ENCODE peak calls at places on chromosomes 11 and 22, in five cellular contexts. One of them, this sample, is unnamed.
A peak's percentile ranks its signal among the peaks of the same experiment; 100 is the strongest.

GRCh38 chr22:44683237-44683636 is 18.8 kb upstream of the PRR5 start:
- DNase-seq in cardiac muscle cell: no peak
- DNase-seq in brain microvascular endothelial cell: no peak
- DNase-seq in ovary: no peak
- DNase-seq in fibroblast of lung: no peak
- DNase-seq in this sample: no peak

GRCh38 chr11:46075168-46075567 is 46.1 kb downstream of the PHF21A start:
- DNase-seq in cardiac muscle cell: peak; percentile 76
- DNase-seq in brain microvascular endothelial cell: peak; percentile 43
- DNase-seq in ovary: no peak
- DNase-seq in fibroblast of lung: peak; percentile 77
- DNase-seq in this sample: peak; percentile 32

GRCh38 chr22:20430641-20431519 is 6.7 kb downstream of the SCARF2 start:
- DNase-seq in cardiac muscle cell: no peak
- DNase-seq in brain microvascular endothelial cell: no peak
- DNase-seq in ovary: peak; percentile 31
- DNase-seq in fibroblast of lung: peak; percentile 56
- DNase-seq in this sample: no peak

GRCh38 chr11:17740649-17741235 is 6.2 kb downstream of the KCNC1 start:
- DNase-seq in cardiac muscle cell: no peak
- DNase-seq in brain microvascular endothelial cell: no peak
- DNase-seq in ovary: no peak
- DNase-seq in fibroblast of lung: no peak
- DNase-seq in this sample: no peak

GRCh38 chr11:130448416-130449068 is at the start of gene ADAMTS15:
- DNase-seq in cardiac muscle cell: peak; percentile 95
- DNase-seq in brain microvascular endothelial cell: peak; percentile 61
- DNase-seq in ovary: peak; percentile 65
- DNase-seq in fibroblast of lung: peak; percentile 92
- DNase-seq in this sample: peak; percentile 78

GRCh38 chr11:9688716-9689511 is 25.0 kb downstream of the SWAP70 start:
- DNase-seq in cardiac muscle cell: peak; percentile 78
- DNase-seq in brain microvascular endothelial cell: peak; percentile 76
- DNase-seq in ovary: no peak
- DNase-seq in fibroblast of lung: peak; percentile 91
- DNase-seq in this sample: no peak

GRCh38 chr11:29447821-29448220 is 569.0 kb downstream of the KCNA4 start:
- DNase-seq in cardiac muscle cell: no peak
- DNase-seq in brain microvascular endothelial cell: no peak
- DNase-seq in ovary: no peak
- DNase-seq in fibroblast of lung: no peak
- DNase-seq in this sample: no peak

GRCh38 chr22:26887456-26887855 is 230.1 kb downstream of the MIAT start:
- DNase-seq in cardiac muscle cell: peak; percentile 84
- DNase-seq in brain microvascular endothelial cell: peak; percentile 78
- DNase-seq in ovary: no peak
- DNase-seq in fibroblast of lung: peak; percentile 97
- DNase-seq in this sample: no peak

GRCh38 chr11:27085605-27086004 is 45.0 kb downstream of the BBOX1 start:
- DNase-seq in cardiac muscle cell: peak; percentile 30
- DNase-seq in brain microvascular endothelial cell: no peak
- DNase-seq in ovary: no peak
- DNase-seq in fibroblast of lung: no peak
- DNase-seq in this sample: no peak

GRCh38 chr22:17824452-17824851 is 50.2 kb upstream of the BID start:
- DNase-seq in cardiac muscle cell: no peak
- DNase-seq in brain microvascular endothelial cell: no peak
- DNase-seq in ovary: no peak
- DNase-seq in fibroblast of lung: no peak
- DNase-seq in this sample: no peak

GRCh38 chr11:30914143-30914762 is 328.1 kb upstream of the MPPED2 start:
- DNase-seq in cardiac muscle cell: peak; percentile 71
- DNase-seq in brain microvascular endothelial cell: peak; percentile 58
- DNase-seq in ovary: no peak
- DNase-seq in fibroblast of lung: peak; percentile 50
- DNase-seq in this sample: peak; percentile 67

GRCh38 chr11:103842795-103843194 is 193.6 kb upstream of the DDI1 start:
- DNase-seq in cardiac muscle cell: peak; percentile 30
- DNase-seq in brain microvascular endothelial cell: peak; percentile 18
- DNase-seq in ovary: no peak
- DNase-seq in fibroblast of lung: peak; percentile 87
- DNase-seq in this sample: no peak

GRCh38 chr22:23437779-23438178 is 142.3 kb downstream of the IGLL1 start:
- DNase-seq in cardiac muscle cell: no peak
- DNase-seq in brain microvascular endothelial cell: no peak
- DNase-seq in ovary: no peak
- DNase-seq in fibroblast of lung: no peak
- DNase-seq in this sample: no peak

GRCh38 chr11:124115782-124116616 is 749 bp downstream of the VWA5A start:
- DNase-seq in cardiac muscle cell: no peak
- DNase-seq in brain microvascular endothelial cell: no peak
- DNase-seq in ovary: no peak
- DNase-seq in fibroblast of lung: no peak
- DNase-seq in this sample: peak; percentile 29

GRCh38 chr11:37509471-37509870 is 911.4 kb upstream of the RAG2 start:
- DNase-seq in cardiac muscle cell: no peak
- DNase-seq in brain microvascular endothelial cell: no peak
- DNase-seq in ovary: no peak
- DNase-seq in fibroblast of lung: no peak
- DNase-seq in this sample: no peak

GRCh38 chr22:29629382-29630179 is 26.1 kb downstream of the NF2 start:
- DNase-seq in cardiac muscle cell: no peak
- DNase-seq in brain microvascular endothelial cell: no peak
- DNase-seq in ovary: no peak
- DNase-seq in fibroblast of lung: no peak
- DNase-seq in this sample: no peak

GRCh38 chr11:1953489-1954284 is 6.6 kb downstream of the MRPL23 start:
- DNase-seq in cardiac muscle cell: peak; percentile 18
- DNase-seq in brain microvascular endothelial cell: no peak
- DNase-seq in ovary: peak; percentile 49
- DNase-seq in fibroblast of lung: no peak
- DNase-seq in this sample: peak; percentile 24

GRCh38 chr11:27397619-27398412 is 34.8 kb upstream of the CCDC34 start:
- DNase-seq in cardiac muscle cell: no peak
- DNase-seq in brain microvascular endothelial cell: no peak
- DNase-seq in ovary: no peak
- DNase-seq in fibroblast of lung: no peak
- DNase-seq in this sample: no peak

GRCh38 chr11:132858203-132858602 is 674.1 kb downstream of the OPCML start:
- DNase-seq in cardiac muscle cell: peak; percentile 62
- DNase-seq in brain microvascular endothelial cell: peak; percentile 61
- DNase-seq in ovary: no peak
- DNase-seq in fibroblast of lung: peak; percentile 39
- DNase-seq in this sample: no peak

GRCh38 chr11:15560689-15561467 is 446.2 kb downstream of the INSC start:
- DNase-seq in cardiac muscle cell: no peak
- DNase-seq in brain microvascular endothelial cell: no peak
- DNase-seq in ovary: no peak
- DNase-seq in fibroblast of lung: no peak
- DNase-seq in this sample: no peak

GRCh38 chr11:86741489-86742435 is 58.6 kb upstream of the PRSS23 start:
- DNase-seq in cardiac muscle cell: peak; percentile 52
- DNase-seq in brain microvascular endothelial cell: peak; percentile 87
- DNase-seq in ovary: no peak
- DNase-seq in fibroblast of lung: peak; percentile 95
- DNase-seq in this sample: no peak

GRCh38 chr11:125371451-125371935 is 124.6 kb downstream of the FEZ1 start:
- DNase-seq in cardiac muscle cell: no peak
- DNase-seq in brain microvascular endothelial cell: no peak
- DNase-seq in ovary: no peak
- DNase-seq in fibroblast of lung: no peak
- DNase-seq in this sample: no peak

GRCh38 chr22:21582801-21583740 is 15.6 kb downstream of the UBE2L3 start:
- DNase-seq in cardiac muscle cell: no peak
- DNase-seq in brain microvascular endothelial cell: no peak
- DNase-seq in ovary: no peak
- DNase-seq in fibroblast of lung: no peak
- DNase-seq in this sample: no peak

GRCh38 chr11:74004694-74005615 is 3.9 kb downstream of the UCP3 start:
- DNase-seq in cardiac muscle cell: no peak
- DNase-seq in brain microvascular endothelial cell: no peak
- DNase-seq in ovary: no peak
- DNase-seq in fibroblast of lung: no peak
- DNase-seq in this sample: no peak

GRCh38 chr11:1060410-1060809 is 14.3 kb upstream of the MUC2 start:
- DNase-seq in cardiac muscle cell: no peak
- DNase-seq in brain microvascular endothelial cell: no peak
- DNase-seq in ovary: peak; percentile 9
- DNase-seq in fibroblast of lung: no peak
- DNase-seq in this sample: peak; percentile 13

GRCh38 chr11:11581493-11581880 is 40.3 kb downstream of the GALNT18 start:
- DNase-seq in cardiac muscle cell: no peak
- DNase-seq in brain microvascular endothelial cell: no peak
- DNase-seq in ovary: no peak
- DNase-seq in fibroblast of lung: no peak
- DNase-seq in this sample: no peak

GRCh38 chr11:2143652-2144548 is 4.7 kb upstream of the IGF2 start:
- DNase-seq in cardiac muscle cell: no peak
- DNase-seq in brain microvascular endothelial cell: no peak
- DNase-seq in ovary: no peak
- DNase-seq in fibroblast of lung: no peak
- DNase-seq in this sample: no peak

GRCh38 chr11:107457205-107457557 is 444 bp downstream of the CWF19L2 start:
- DNase-seq in cardiac muscle cell: peak; percentile 9
- DNase-seq in brain microvascular endothelial cell: peak; percentile 1
- DNase-seq in ovary: no peak
- DNase-seq in fibroblast of lung: peak; percentile 15
- DNase-seq in this sample: no peak

GRCh38 chr11:31487848-31488247 is 21.6 kb downstream of the IMMP1L start:
- DNase-seq in cardiac muscle cell: peak; percentile 81
- DNase-seq in brain microvascular endothelial cell: peak; percentile 51
- DNase-seq in ovary: no peak
- DNase-seq in fibroblast of lung: peak; percentile 66
- DNase-seq in this sample: no peak

GRCh38 chr11:82987997-82988396 is 83.7 kb downstream of the RAB30 start:
- DNase-seq in cardiac muscle cell: no peak
- DNase-seq in brain microvascular endothelial cell: no peak
- DNase-seq in ovary: no peak
- DNase-seq in fibroblast of lung: no peak
- DNase-seq in this sample: no peak

GRCh38 chr22:27223317-27224177 is 566.2 kb downstream of the MIAT start:
- DNase-seq in cardiac muscle cell: peak; percentile 96
- DNase-seq in brain microvascular endothelial cell: peak; percentile 94
- DNase-seq in ovary: no peak
- DNase-seq in fibroblast of lung: peak; percentile 100
- DNase-seq in this sample: no peak

GRCh38 chr11:44484211-44484610 is 81.3 kb upstream of the CD82 start:
- DNase-seq in cardiac muscle cell: peak; percentile 35
- DNase-seq in brain microvascular endothelial cell: no peak
- DNase-seq in ovary: no peak
- DNase-seq in fibroblast of lung: no peak
- DNase-seq in this sample: no peak

GRCh38 chr11:8332196-8332595 is 68.5 kb upstream of the LMO1 start:
- DNase-seq in cardiac muscle cell: no peak
- DNase-seq in brain microvascular endothelial cell: no peak
- DNase-seq in ovary: no peak
- DNase-seq in fibroblast of lung: no peak
- DNase-seq in this sample: no peak

DNA sequence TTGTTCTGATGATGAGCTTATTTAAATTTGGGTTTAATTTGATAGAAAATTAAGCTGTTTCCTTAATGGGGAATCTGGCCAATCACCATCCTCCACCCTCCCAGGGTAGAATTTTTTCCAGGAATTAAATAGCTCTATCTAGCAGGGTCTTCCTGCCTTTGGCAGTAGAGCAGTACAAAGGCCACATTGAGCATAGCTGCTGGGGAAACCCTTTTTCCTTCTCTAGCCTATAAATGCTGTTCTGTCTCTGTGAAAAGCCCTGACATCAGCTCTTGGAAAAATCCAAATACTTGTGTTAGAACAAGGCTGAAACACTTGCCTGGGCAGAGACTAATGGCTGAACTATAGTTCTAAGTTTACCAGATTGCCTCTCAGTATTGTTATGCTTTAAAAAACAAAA is 55.1 kb downstream of the ARHGEF12 start:
- DNase-seq in cardiac muscle cell: peak; percentile 32
- DNase-seq in brain microvascular endothelial cell: no peak
- DNase-seq in ovary: no peak
- DNase-seq in fibroblast of lung: no peak
- DNase-seq in this sample: no peak
- H3K27ac ChIP-seq in cardiac muscle cell: peak overlapping the region; percentile 54
- H3K27ac ChIP-seq in brain microvascular endothelial cell: no peak overlapping the region
- H3K27ac ChIP-seq in ovary: no peak overlapping the region
- H3K27ac ChIP-seq in fibroblast of lung: no peak overlapping the region
- H3K27ac ChIP-seq in this sample: no peak overlapping the region

GRCh38 chr11:72721689-72722049 is 30.5 kb downstream of the ARAP1 start:
- DNase-seq in cardiac muscle cell: peak; percentile 62
- DNase-seq in brain microvascular endothelial cell: peak; percentile 14
- DNase-seq in ovary: no peak
- DNase-seq in fibroblast of lung: no peak
- DNase-seq in this sample: peak; percentile 49
- H3K36me3 ChIP-seq in cardiac muscle cell: no peaks in the 10 kb centered on the region
- H3K36me3 ChIP-seq in brain microvascular endothelial cell: no peaks in the 10 kb centered on the region
- H3K36me3 ChIP-seq in ovary: no peaks in the 10 kb centered on the region
- H3K36me3 ChIP-seq in fibroblast of lung: peaks cover 9% of the 10 kb centered on the region
- H3K36me3 ChIP-seq in this sample: no peaks in the 10 kb centered on the region

DNA sequence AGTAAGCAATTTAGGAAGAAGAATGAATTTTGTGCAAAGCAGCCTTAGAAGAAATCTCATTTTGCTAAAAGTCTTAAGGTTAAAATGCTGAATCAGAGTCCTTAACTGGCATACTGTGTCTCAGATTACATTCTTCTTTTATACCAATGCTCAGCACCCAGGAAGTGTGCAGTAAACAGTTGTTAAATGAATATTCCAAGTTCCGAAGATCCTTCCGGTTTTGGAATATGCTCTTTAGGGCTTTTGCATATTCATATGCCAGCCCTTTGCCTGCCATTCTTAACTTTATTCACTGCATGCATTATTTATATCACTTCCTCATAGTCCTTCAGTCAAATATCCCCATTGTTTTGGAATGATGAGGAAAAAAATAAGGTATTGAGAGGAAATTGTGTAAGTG is 242.0 kb downstream of the DDX10 start:
- DNase-seq in cardiac muscle cell: no peak
- DNase-seq in brain microvascular endothelial cell: no peak
- DNase-seq in ovary: no peak
- DNase-seq in fibroblast of lung: peak; percentile 54
- DNase-seq in this sample: no peak
- H3K27ac ChIP-seq in cardiac muscle cell: no peak overlapping the region
- H3K27ac ChIP-seq in brain microvascular endothelial cell: peak overlapping the region; percentile 45
- H3K27ac ChIP-seq in ovary: no peak overlapping the region
- H3K27ac ChIP-seq in fibroblast of lung: no peak overlapping the region
- H3K27ac ChIP-seq in this sample: no peak overlapping the region

GRCh38 chr22:35269630-35270029 is 12.3 kb downstream of the HMGXB4 start:
- DNase-seq in cardiac muscle cell: no peak
- DNase-seq in brain microvascular endothelial cell: no peak
- DNase-seq in ovary: no peak
- DNase-seq in fibroblast of lung: no peak
- DNase-seq in this sample: no peak

GRCh38 chr22:35264986-35265385 is 7.7 kb downstream of the HMGXB4 start:
- DNase-seq in cardiac muscle cell: no peak
- DNase-seq in brain microvascular endothelial cell: no peak
- DNase-seq in ovary: no peak
- DNase-seq in fibroblast of lung: no peak
- DNase-seq in this sample: peak; percentile 46

GRCh38 chr22:35266277-35266676 is 9.0 kb downstream of the HMGXB4 start:
- DNase-seq in cardiac muscle cell: no peak
- DNase-seq in brain microvascular endothelial cell: no peak
- DNase-seq in ovary: no peak
- DNase-seq in fibroblast of lung: no peak
- DNase-seq in this sample: no peak
- H3K36me3 ChIP-seq in cardiac muscle cell: peaks cover 59% of the 10 kb centered on the region
- H3K36me3 ChIP-seq in brain microvascular endothelial cell: peaks cover 58% of the 10 kb centered on the region
- H3K36me3 ChIP-seq in ovary: no peaks in the 10 kb centered on the region
- H3K36me3 ChIP-seq in fibroblast of lung: peaks cover 15% of the 10 kb centered on the region
- H3K36me3 ChIP-seq in this sample: peaks cover 60% of the 10 kb centered on the region